ENCODE peak calls at places on chromosome 1, in eight cellular contexts. W is lower lobe of right lung, Q is H9, S is cardiac fibroblast, T is HFFc6, O is heart right ventricle, D is Peyer's patch, G is vagina. Y is an unnamed sample.

GRCh38 chr1:172662464-172663109 is 3.7 kb downstream of the FASLG start:
- DNase-seq in T (peak), D (peak), G (no peak), S (peak), W (peak), O (no peak), Q (no peak), Y (peak)

GRCh38 chr1:50969611-50970507 is at the start of gene CDKN2C:
- DNase-seq in S (peak), D (peak), W (peak), T (peak), G (no peak), O (peak), Q (peak), Y (peak)

GRCh38 chr1:4224687-4225086 is 324.6 kb upstream of the C1orf174 start:
- DNase-seq in G (no peak), W (no peak), T (no peak), S (no peak), Q (no peak), O (no peak), D (no peak), Y (no peak)

GRCh38 chr1:155598842-155599331 is 11.1 kb upstream of the MSTO1 start:
- DNase-seq in D (no peak), G (no peak), O (no peak), S (peak), W (no peak), Q (peak), T (peak), Y (no peak)

GRCh38 chr1:84504580-84505021 is 1.6 kb upstream of the SPATA1 start:
- DNase-seq in S (peak), D (no peak), Q (no peak), G (no peak), W (no peak), T (peak), O (no peak), Y (peak)

GRCh38 chr1:226644541-226645176 is 94.4 kb downstream of the ITPKB start:
- DNase-seq in G (no peak), D (no peak), T (no peak), W (peak), Q (no peak), S (no peak), O (no peak), Y (peak)

GRCh38 chr1:178399177-178399728 is 97.5 kb downstream of the CLEC20A start:
- DNase-seq in S (no peak), Q (peak), W (no peak), O (no peak), T (no peak), G (no peak), D (no peak), Y (peak)

GRCh38 chr1:2968471-2968881 is 52.8 kb upstream of the ACTRT2 start:
- DNase-seq in W (no peak), S (no peak), O (no peak), G (no peak), D (no peak), Q (no peak), T (no peak), Y (no peak)

GRCh38 chr1:92899780-92900179 is 61.5 kb downstream of the DIPK1A start:
- DNase-seq in T (no peak), Q (no peak), D (no peak), W (no peak), G (no peak), S (no peak), O (no peak), Y (no peak)

GRCh38 chr1:248926401-248927182 is 20.6 kb downstream of the PGBD2 start:
- DNase-seq in Q (no peak), G (no peak), D (no peak), O (no peak), W (no peak), S (peak), T (peak), Y (peak)

GRCh38 chr1:247385283-247385682 is 30.7 kb upstream of the NLRP3 start:
- DNase-seq in T (peak), O (no peak), G (no peak), W (no peak), D (no peak), S (peak), Q (no peak), Y (peak)

GRCh38 chr1:222455188-222455879 is 92.6 kb downstream of the HHIPL2 start:
- DNase-seq in T (peak), G (no peak), S (peak), W (peak), D (peak), O (peak), Q (peak), Y (peak)

GRCh38 chr1:33494929-33495328 is 22.5 kb downstream of the ZSCAN20 start:
- DNase-seq in S (peak), O (no peak), G (no peak), D (no peak), Q (no peak), T (no peak), W (no peak), Y (no peak)

GRCh38 chr1:5513891-5514515 is 478.2 kb downstream of the NPHP4 start:
- DNase-seq in G (no peak), W (no peak), D (no peak), S (peak), Q (no peak), T (no peak), O (no peak), Y (peak)

GRCh38 chr1:109314805-109315204 is 8.0 kb upstream of the MYBPHL start:
- DNase-seq in O (no peak), D (no peak), G (no peak), S (no peak), T (no peak), Q (no peak), W (no peak), Y (no peak)

GRCh38 chr1:20151906-20152598 is 12.9 kb downstream of the PLA2G2F start:
- DNase-seq in T (peak), Q (peak), W (peak), O (peak), S (peak), G (no peak), D (peak), Y (peak)

GRCh38 chr1:46411601-46412341 is 17.7 kb downstream of the FAAH start:
- DNase-seq in G (no peak), T (no peak), D (no peak), W (no peak), O (no peak), Q (peak), S (no peak), Y (no peak)
- TF ChIP-seq CTCF in G (no peak), T (peak), D (peak), W (peak), O (no peak), Q (peak), S (peak), Y (peak)

GRCh38 chr1:150972417-150972940 is 2.2 kb downstream of the CERS2 start:
- DNase-seq in D (no peak), O (no peak), T (no peak), S (no peak), Q (no peak), W (no peak), G (no peak), Y (no peak)
- TF ChIP-seq CTCF in D (no peak), O (no peak), T (peak), S (no peak), Q (no peak), W (no peak), G (no peak), Y (no peak)

GRCh38 chr1:190477687-190478192 is at the start of gene BRINP3:
- DNase-seq in W (no peak), G (no peak), T (no peak), Q (no peak), O (no peak), S (no peak), D (no peak), Y (no peak)

GRCh38 chr1:190474587-190475305 is 2.9 kb downstream of the BRINP3 start:
- DNase-seq in O (no peak), Q (peak), D (peak), S (no peak), W (no peak), G (no peak), T (no peak), Y (no peak)

GRCh38 chr1:190475394-190476250 is 2.0 kb downstream of the BRINP3 start:
- DNase-seq in O (no peak), Q (peak), T (no peak), G (no peak), D (peak), S (no peak), W (peak), Y (no peak)

GRCh38 chr1:190478193-190479007 is 736 bp upstream of the BRINP3 start:
- DNase-seq in W (no peak), T (no peak), O (no peak), D (peak), Q (peak), S (peak), G (no peak), Y (peak)

GRCh38 chr1:190474010-190474409 is 3.7 kb downstream of the BRINP3 start:
- DNase-seq in T (no peak), O (no peak), Q (no peak), D (no peak), W (no peak), S (no peak), G (no peak), Y (no peak)
- TF ChIP-seq CTCF in T (no peak), O (no peak), Q (no peak), D (no peak), W (no peak), S (no peak), G (no peak), Y (no peak)

DNA sequence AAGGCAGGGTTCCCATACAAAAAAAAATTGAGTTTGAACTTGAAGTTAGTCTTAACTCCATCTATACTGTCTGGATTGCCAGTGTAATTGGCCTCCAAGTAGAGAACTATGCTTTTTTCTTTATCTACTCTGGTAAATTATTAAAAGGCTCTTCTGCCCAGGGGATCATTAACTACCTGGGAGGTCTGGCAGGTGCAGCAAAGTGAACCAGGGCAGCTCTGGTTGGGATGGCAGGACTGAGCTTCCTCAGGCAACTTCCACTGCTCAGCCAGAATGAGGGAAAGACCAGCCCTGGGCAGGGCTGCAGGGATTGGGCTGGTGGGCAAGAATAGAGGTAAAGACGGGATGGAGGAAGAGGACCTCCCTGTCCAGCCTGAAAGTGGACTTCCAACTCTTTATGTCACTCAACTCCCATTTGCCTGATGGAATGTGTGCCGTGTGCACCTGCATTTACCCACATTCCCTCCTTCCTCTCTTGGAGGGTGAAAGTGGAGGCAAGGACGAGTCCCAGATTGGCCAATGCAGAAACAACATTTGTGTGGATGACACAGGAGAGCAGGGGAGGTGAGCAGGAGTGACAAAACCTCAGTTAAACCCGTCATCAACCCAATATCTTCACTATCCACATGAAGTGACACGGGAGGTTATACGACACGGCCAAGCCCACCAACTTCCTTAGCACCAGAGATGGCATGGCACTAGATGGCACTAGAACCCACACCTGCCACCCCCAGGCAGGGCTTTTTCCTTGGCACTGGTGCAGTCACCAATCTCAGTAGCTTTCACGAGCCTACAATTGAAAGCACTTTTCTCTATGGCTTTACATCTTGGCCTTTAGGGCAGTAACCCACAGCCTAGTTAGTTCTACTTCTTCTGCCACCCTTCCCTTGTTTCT is 25.2 kb downstream of the CCN1 start:
- DNase-seq in G (no peak), O (no peak), T (no peak), D (no peak), S (no peak), Q (no peak), W (no peak), Y (peak)
- TF ChIP-seq CTCF in G (no peak), O (peak), T (peak), D (no peak), S (no peak), Q (peak), W (no peak), Y (peak)

GRCh38 chr1:58841455-58841854 is 57.6 kb upstream of the JUN start:
- DNase-seq in G (no peak), D (peak), O (no peak), W (peak), S (no peak), T (no peak), Q (peak), Y (peak)
- TF ChIP-seq CTCF in G (peak), D (peak), O (peak), W (peak), S (peak), T (peak), Q (peak), Y (peak)

GRCh38 chr1:181674617-181675016 is 191.3 kb downstream of the CACNA1E start:
- DNase-seq in D (no peak), Q (no peak), S (no peak), W (no peak), O (no peak), T (no peak), G (no peak), Y (no peak)

GRCh38 chr1:181675625-181676024 is 192.3 kb downstream of the CACNA1E start:
- DNase-seq in T (no peak), W (no peak), D (no peak), O (no peak), S (no peak), Q (no peak), G (no peak), Y (no peak)

GRCh38 chr1:181675091-181675490 is 191.8 kb downstream of the CACNA1E start:
- DNase-seq in O (no peak), D (no peak), Q (no peak), G (no peak), T (no peak), S (no peak), W (no peak), Y (no peak)

GRCh38 chr1:181680332-181680731 is 197.0 kb downstream of the CACNA1E start:
- DNase-seq in S (no peak), T (no peak), O (no peak), Q (no peak), G (no peak), D (no peak), W (no peak), Y (no peak)

DNA sequence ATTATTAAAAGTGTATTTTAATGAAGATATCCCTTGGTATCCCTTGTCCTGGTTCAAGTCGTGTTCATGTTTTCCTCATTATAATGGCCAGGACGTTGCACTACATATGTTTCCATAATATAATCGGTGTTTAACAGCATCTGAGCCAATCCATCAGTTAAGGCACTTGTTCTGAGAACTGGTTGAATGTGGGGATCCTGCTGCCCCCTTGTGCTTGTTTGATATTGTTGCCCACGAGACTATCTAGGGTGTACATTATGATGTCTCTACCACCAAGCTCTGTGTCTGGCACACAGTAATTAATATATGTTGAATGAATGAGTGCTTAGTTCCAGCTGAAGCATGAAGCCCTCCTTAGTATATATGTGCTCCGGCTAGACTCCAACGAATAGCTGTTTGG is 193.0 kb downstream of the CACNA1E start:
- DNase-seq in G (no peak), W (no peak), O (no peak), S (peak), D (peak), Q (peak), T (no peak), Y (peak)
- TF ChIP-seq CTCF in G (no peak), W (peak), O (peak), S (no peak), D (peak), Q (peak), T (peak), Y (peak)

GRCh38 chr1:115041654-115042053 is 12.0 kb downstream of the TSHB start:
- DNase-seq in O (no peak), Q (no peak), W (no peak), G (no peak), S (peak), D (no peak), T (no peak), Y (peak)
- TF ChIP-seq CTCF in O (peak), Q (peak), W (no peak), G (no peak), S (peak), D (no peak), T (peak), Y (peak)